ENCODE peak calls at places on chromosomes 2 and 18, in ten cellular contexts. R is CD8-positive, alpha-beta T cell; G is heart left ventricle; U is IMR-90; M is WTC11; L is thoracic aorta; A is PC-9; B is stomach; O is cardiac muscle cell; P is GM12864. H is an unnamed sample.

GRCh38 chr2:62195421-62196277 is at the start of gene B3GNT2:
- DNase-seq in R (peak), G (peak), U (peak), M (peak), L (peak), A (peak), B (peak), O (peak), P (no peak), H (peak)

GRCh38 chr2:67055387-67056304 is 341.5 kb upstream of the ETAA1 start:
- DNase-seq in R (no peak), G (no peak), U (peak), M (no peak), L (no peak), A (no peak), B (no peak), O (no peak), P (no peak), H (no peak)

GRCh38 chr2:195899226-195899625 is 169.4 kb downstream of the DNAH7 start:
- DNase-seq in R (no peak), G (no peak), U (peak), M (no peak), L (no peak), A (no peak), B (no peak), O (no peak), P (no peak), H (no peak)

GRCh38 chr2:224025874-224026273 is 13.2 kb downstream of the SERPINE2 start:
- DNase-seq in R (no peak), G (no peak), U (no peak), M (no peak), L (no peak), A (no peak), B (no peak), O (no peak), P (peak), H (no peak)

GRCh38 chr2:43459455-43459854 is 136.4 kb downstream of the THADA start:
- DNase-seq in R (no peak), G (no peak), U (peak), M (no peak), L (no peak), A (no peak), B (no peak), O (no peak), P (no peak), H (no peak)

GRCh38 chr2:235005603-235006259 is 53.9 kb downstream of the SH3BP4 start:
- DNase-seq in R (no peak), G (peak), U (no peak), M (peak), L (no peak), A (no peak), B (peak), O (peak), P (no peak), H (no peak)

GRCh38 chr18:5500158-5500939 is 43.4 kb downstream of the EPB41L3 start:
- DNase-seq in R (no peak), G (no peak), U (no peak), M (no peak), L (no peak), A (no peak), B (no peak), O (no peak), P (no peak), H (no peak)

GRCh38 chr18:9188359-9189231 is 52.0 kb downstream of the ANKRD12 start:
- DNase-seq in R (no peak), G (no peak), U (no peak), M (no peak), L (no peak), A (no peak), B (no peak), O (no peak), P (no peak), H (no peak)

GRCh38 chr18:41745166-41746049 is 209.6 kb upstream of the PIK3C3 start:
- DNase-seq in R (no peak), G (peak), U (peak), M (peak), L (no peak), A (peak), B (peak), O (peak), P (no peak), H (peak)

GRCh38 chr2:225691711-225692110 is 292.2 kb downstream of the NYAP2 start:
- DNase-seq in R (no peak), G (no peak), U (no peak), M (no peak), L (no peak), A (no peak), B (no peak), O (no peak), P (no peak), H (no peak)

GRCh38 chr2:209719034-209719433 is 52.6 kb upstream of the UNC80 start:
- DNase-seq in R (no peak), G (no peak), U (no peak), M (no peak), L (no peak), A (no peak), B (no peak), O (no peak), P (no peak), H (no peak)

GRCh38 chr2:165563468-165564225 is 94.1 kb downstream of the CSRNP3 start:
- DNase-seq in R (no peak), G (no peak), U (no peak), M (no peak), L (no peak), A (no peak), B (no peak), O (peak), P (no peak), H (no peak)

GRCh38 chr18:54679318-54680149 is 88.5 kb downstream of the DYNAP start:
- DNase-seq in R (no peak), G (no peak), U (peak), M (no peak), L (no peak), A (peak), B (no peak), O (peak), P (no peak), H (peak)

GRCh38 chr2:32772623-32773221 is 144.9 kb downstream of the TTC27 start:
- DNase-seq in R (no peak), G (no peak), U (peak), M (peak), L (no peak), A (peak), B (no peak), O (peak), P (no peak), H (peak)

GRCh38 chr2:64615206-64615763 is 38.4 kb downstream of the SERTAD2 start:
- DNase-seq in R (no peak), G (no peak), U (no peak), M (no peak), L (no peak), A (no peak), B (no peak), O (no peak), P (no peak), H (no peak)

GRCh38 chr2:75428060-75428459 is 132.7 kb downstream of the EVA1A start:
- DNase-seq in R (no peak), G (no peak), U (no peak), M (no peak), L (no peak), A (no peak), B (no peak), O (no peak), P (no peak), H (no peak)

GRCh38 chr2:230751062-230751461 is 38.4 kb downstream of the CAB39 start:
- DNase-seq in R (no peak), G (no peak), U (peak), M (no peak), L (no peak), A (no peak), B (no peak), O (no peak), P (no peak), H (peak)

GRCh38 chr18:68221116-68221724 is 493.7 kb downstream of the TMX3 start:
- DNase-seq in R (no peak), G (no peak), U (no peak), M (no peak), L (no peak), A (no peak), B (no peak), O (no peak), P (no peak), H (no peak)

GRCh38 chr2:197306691-197307030 is 3.9 kb downstream of the ANKRD44 start:
- DNase-seq in R (peak), G (peak), U (no peak), M (no peak), L (peak), A (peak), B (peak), O (no peak), P (no peak), H (no peak)

GRCh38 chr18:27377251-27377650 is 192.1 kb upstream of the CHST9 start:
- DNase-seq in R (no peak), G (no peak), U (no peak), M (no peak), L (no peak), A (peak), B (no peak), O (no peak), P (no peak), H (no peak)

GRCh38 chr18:55489034-55489741 is 98.8 kb downstream of the TCF4 start:
- DNase-seq in R (no peak), G (no peak), U (peak), M (no peak), L (no peak), A (no peak), B (no peak), O (peak), P (no peak), H (no peak)

GRCh38 chr2:110853516-110853915 is 121.1 kb downstream of the ACOXL start:
- DNase-seq in R (peak), G (no peak), U (peak), M (peak), L (no peak), A (peak), B (peak), O (peak), P (no peak), H (peak)

DNA sequence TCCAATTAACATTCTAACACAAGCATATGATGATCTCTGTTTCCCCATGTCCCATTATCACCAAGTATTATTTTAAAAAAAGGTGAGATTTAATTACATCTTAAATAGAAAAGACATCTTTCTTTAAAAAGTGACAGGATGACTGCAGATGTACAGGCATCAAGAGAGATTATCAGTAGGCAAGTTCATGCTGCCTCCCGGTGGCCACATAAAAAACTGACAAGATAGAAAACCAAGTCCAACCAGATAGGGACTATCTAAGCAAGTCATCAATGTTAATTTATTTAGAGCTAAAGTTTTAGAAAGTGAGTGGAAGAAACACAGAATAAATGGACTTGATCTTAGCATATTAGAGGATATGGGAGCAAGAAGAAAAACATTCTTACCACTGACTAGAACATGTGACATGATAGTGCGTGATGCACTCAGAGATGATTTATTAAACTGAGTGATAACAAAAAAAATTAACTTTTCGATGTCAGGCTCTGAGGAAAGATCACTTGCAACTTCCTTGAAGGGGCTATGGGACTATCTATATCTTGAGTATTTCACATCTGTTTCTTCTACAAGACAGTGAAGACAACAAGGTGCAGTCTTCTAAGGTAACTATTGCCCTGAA is 5.4 kb upstream of the TDRD15 start:
- DNase-seq in R (no peak), G (no peak), U (peak), M (peak), L (no peak), A (peak), B (no peak), O (peak), P (no peak), H (peak)
- TF ChIP-seq CTCF in R (no peak), G (peak), U (peak), M (no peak), L (peak), A (peak), B (no peak), O (peak), P (peak), H (peak)

GRCh38 chr2:221225752-221226151 is 346.4 kb downstream of the EPHA4 start:
- DNase-seq in R (no peak), G (no peak), U (no peak), M (no peak), L (no peak), A (no peak), B (no peak), O (no peak), P (no peak), H (no peak)
- TF ChIP-seq CTCF in R (no peak), G (no peak), U (no peak), M (no peak), L (no peak), A (no peak), B (no peak), O (no peak), P (no peak), H (no peak)

GRCh38 chr18:69636529-69637301 is 236.0 kb downstream of the DOK6 start:
- DNase-seq in R (no peak), G (no peak), U (no peak), M (peak), L (no peak), A (no peak), B (no peak), O (no peak), P (no peak), H (peak)
- TF ChIP-seq CTCF in R (peak), G (peak), U (peak), M (no peak), L (no peak), A (no peak), B (no peak), O (peak), P (peak), H (peak)

DNA sequence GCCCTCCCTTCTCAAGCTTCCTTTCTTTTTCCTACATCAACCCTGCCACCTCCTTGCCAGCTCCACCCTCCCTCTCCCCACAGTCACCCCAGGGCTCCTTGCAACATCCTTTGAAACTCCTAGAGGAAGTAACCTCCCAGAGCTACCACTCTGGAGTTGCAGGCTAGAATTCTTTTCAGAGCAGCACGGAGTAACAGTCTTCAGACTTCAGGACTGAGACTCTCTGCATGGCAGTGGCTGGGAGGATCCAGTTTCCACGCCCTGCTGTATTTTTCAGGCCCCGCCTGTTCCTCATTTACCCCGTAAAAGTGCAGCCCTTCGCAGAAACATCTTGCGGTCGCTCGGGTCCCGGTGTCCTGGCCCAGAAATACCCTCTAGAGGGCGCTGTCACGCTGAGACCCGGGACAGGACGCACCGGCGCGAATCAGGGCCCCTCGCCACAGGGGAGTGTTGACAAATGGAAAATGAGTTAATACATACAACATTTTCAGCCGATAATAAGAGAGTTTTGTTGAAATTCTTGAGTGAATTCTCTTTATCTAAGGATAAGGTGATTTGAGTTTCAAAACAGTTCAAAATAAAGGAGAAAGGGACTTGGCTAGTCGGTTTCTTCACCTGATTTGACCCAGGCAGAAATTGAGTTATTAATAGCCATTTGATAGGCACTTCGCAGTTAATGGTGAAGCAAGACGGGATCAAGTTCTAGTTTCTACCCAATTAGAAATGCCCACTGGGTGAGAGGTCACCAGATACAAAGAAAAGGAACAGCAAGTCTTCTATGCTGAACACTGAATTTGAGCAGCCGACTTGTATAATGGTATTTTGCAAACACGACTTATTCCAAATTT is 18.5 kb upstream of the NTSR2 start:
- DNase-seq in R (peak), G (peak), U (peak), M (peak), L (peak), A (peak), B (peak), O (peak), P (no peak), H (peak)
- TF ChIP-seq CTCF in R (peak), G (peak), U (peak), M (peak), L (peak), A (peak), B (peak), O (peak), P (peak), H (peak)

DNA sequence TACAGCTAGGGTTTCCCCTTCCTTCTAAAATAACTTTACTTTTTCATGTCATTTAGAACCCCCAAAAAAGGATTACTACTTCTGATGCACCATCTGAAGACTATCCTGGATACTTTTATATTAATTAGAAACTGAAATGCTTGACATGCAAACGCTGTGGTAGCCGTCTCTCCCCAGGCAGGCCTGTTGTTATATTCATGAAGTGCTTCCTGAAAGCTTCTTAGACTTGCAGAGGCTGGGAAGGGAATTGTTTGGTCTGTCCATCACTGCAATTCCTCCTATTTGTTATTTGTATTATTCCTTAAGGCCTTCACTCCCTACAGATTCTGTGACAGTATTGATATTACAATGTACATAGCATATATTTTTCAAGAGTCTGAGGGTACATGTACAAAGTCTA is 370.2 kb downstream of the NRXN1 start:
- DNase-seq in R (no peak), G (no peak), U (no peak), M (no peak), L (no peak), A (no peak), B (no peak), O (no peak), P (no peak), H (no peak)
- TF ChIP-seq CTCF in R (no peak), G (no peak), U (no peak), M (no peak), L (no peak), A (no peak), B (no peak), O (no peak), P (no peak), H (no peak)

GRCh38 chr18:48680871-48681270 is 142.0 kb downstream of the CTIF start:
- DNase-seq in R (no peak), G (peak), U (no peak), M (no peak), L (peak), A (no peak), B (no peak), O (no peak), P (no peak), H (no peak)
- TF ChIP-seq CTCF in R (no peak), G (peak), U (no peak), M (no peak), L (peak), A (no peak), B (no peak), O (no peak), P (no peak), H (no peak)

H was measured in GM13976.